ENCODE peak calls at places on chromosomes 12 and 14, in eight cellular contexts. W is breast epithelium; A is sigmoid colon; T is tibial nerve; L is upper lobe of left lung; E is IMR-90; U is CD8-positive, alpha-beta T cell; H is left lung. O is an unnamed sample.

GRCh38 chr14:47619397-47619796 is 56.0 kb downstream of the MDGA2 start:
- DNase-seq in H (no peak), T (no peak), L (no peak), W (no peak), E (no peak), U (no peak), A (no peak), O (no peak)

GRCh38 chr12:111773801-111774551 is 7.2 kb downstream of the ALDH2 start:
- DNase-seq in W (peak; percentile 66), U (no peak), A (peak; percentile 94), E (peak; percentile 97), T (peak; percentile 55), L (no peak), H (peak; percentile 88), O (no peak)

GRCh38 chr14:94113908-94114588 is 3.5 kb downstream of the IFI27 start:
- DNase-seq in L (no peak), T (no peak), W (no peak), E (peak; percentile 31), U (no peak), A (peak; percentile 9), H (no peak), O (no peak)

GRCh38 chr12:98733667-98734350 is 88.7 kb downstream of the APAF1 start:
- DNase-seq in U (no peak), E (peak; percentile 44), H (no peak), A (no peak), T (no peak), W (no peak), L (no peak), O (no peak)

GRCh38 chr12:61574339-61574738 is 685.9 kb upstream of the USP15 start:
- DNase-seq in U (no peak), W (no peak), H (no peak), A (no peak), T (no peak), L (no peak), E (no peak), O (no peak)

GRCh38 chr12:114687802-114688201 is 3.8 kb upstream of the TBX3 start:
- DNase-seq in H (no peak), T (no peak), U (no peak), W (no peak), L (no peak), A (no peak), E (no peak), O (no peak)

GRCh38 chr14:23660290-23661226 is 24.4 kb downstream of the DHRS2 start:
- DNase-seq in U (peak; percentile 19), L (no peak), T (no peak), H (no peak), E (no peak), A (no peak), W (no peak), O (no peak)

GRCh38 chr12:64652346-64652745 is 42.1 kb downstream of the RASSF3 start:
- DNase-seq in U (no peak), T (no peak), W (no peak), E (no peak), A (no peak), H (no peak), L (no peak), O (no peak)

GRCh38 chr12:69897744-69898143 is 72.7 kb downstream of the MYRFL start:
- DNase-seq in E (peak; percentile 88), L (no peak), W (no peak), H (no peak), T (no peak), A (no peak), U (no peak), O (no peak)

GRCh38 chr14:104009297-104009696 is 67.0 kb upstream of the RD3L start:
- DNase-seq in H (no peak), U (no peak), T (no peak), A (no peak), W (no peak), E (peak; percentile 12), L (no peak), O (no peak)

GRCh38 chr14:75417674-75418073 is 10.1 kb upstream of the JDP2 start:
- DNase-seq in U (no peak), H (no peak), E (peak; percentile 48), W (no peak), L (no peak), A (no peak), T (no peak), O (no peak)

GRCh38 chr14:60724080-60724618 is at the start of gene SIX4:
- DNase-seq in L (peak; percentile 90), U (no peak), W (peak; percentile 64), H (peak; percentile 78), A (peak; percentile 87), T (peak; percentile 14), E (peak; percentile 92), O (no peak)

GRCh38 chr12:12898136-12898712 is 6.9 kb downstream of the GPRC5A start:
- DNase-seq in U (no peak), T (no peak), L (no peak), A (no peak), H (no peak), E (no peak), W (no peak), O (no peak)

DNA sequence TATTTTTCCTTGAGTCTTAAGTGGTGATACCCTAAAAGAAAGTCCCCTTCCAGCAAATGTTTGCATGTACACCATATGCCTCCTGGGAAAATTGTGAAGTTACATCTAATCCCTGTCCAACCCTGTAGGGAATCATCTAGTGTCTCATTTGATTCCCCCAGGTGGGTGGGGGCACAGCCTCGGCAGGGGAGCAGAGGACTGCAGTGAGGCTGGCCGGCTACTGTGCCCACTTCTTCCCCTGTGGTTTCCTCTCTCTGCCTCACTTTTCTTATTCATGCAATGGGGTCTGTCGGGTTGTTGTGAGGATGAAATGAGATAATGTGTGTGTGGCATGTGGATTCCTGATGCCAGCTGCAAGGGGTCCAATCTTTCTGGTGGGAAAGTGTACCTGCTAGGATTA is 6.0 kb downstream of the PAPLN start:
- DNase-seq in A (no peak), U (no peak), T (no peak), E (no peak), W (no peak), H (no peak), L (no peak), O (no peak)
- H3K27ac ChIP-seq in A (peak overlapping the region; percentile 37), U (no peak overlapping the region), T (no peak overlapping the region), E (no peak overlapping the region), W (peak overlapping the region; percentile 74), H (no peak overlapping the region), L (no peak overlapping the region), O (no peak overlapping the region)

GRCh38 chr12:1496162-1496925 is 98.0 kb downstream of the FBXL14 start:
- DNase-seq in A (no peak), L (no peak), H (no peak), T (no peak), E (peak; percentile 31), W (no peak), U (no peak), O (no peak)

GRCh38 chr12:1497161-1497560 is 97.2 kb downstream of the FBXL14 start:
- DNase-seq in A (no peak), H (no peak), U (no peak), W (no peak), L (no peak), E (no peak), T (no peak), O (no peak)

GRCh38 chr12:1491983-1492697 is 102.2 kb downstream of the FBXL14 start:
- DNase-seq in L (no peak), U (no peak), W (no peak), E (no peak), A (no peak), H (no peak), T (no peak), O (no peak)

GRCh38 chr12:1494856-1495255 is 99.5 kb downstream of the FBXL14 start:
- DNase-seq in W (no peak), T (no peak), A (no peak), E (no peak), H (no peak), L (no peak), U (no peak), O (no peak)

GRCh38 chr12:1493781-1494180 is 100.6 kb downstream of the FBXL14 start:
- DNase-seq in E (no peak), U (no peak), W (no peak), H (no peak), L (no peak), T (no peak), A (no peak), O (no peak)
- H3K27ac ChIP-seq in E (no peak overlapping the region), U (no peak overlapping the region), W (no peak overlapping the region), H (no peak overlapping the region), L (no peak overlapping the region), T (no peak overlapping the region), A (no peak overlapping the region), O (no peak overlapping the region)

GRCh38 chr12:75724913-75725312 is 213.5 kb upstream of the KRR1 start:
- DNase-seq in A (peak; percentile 67), H (no peak), W (no peak), T (no peak), U (no peak), L (no peak), E (peak; percentile 92), O (no peak)

GRCh38 chr12:75728826-75729225 is 217.4 kb upstream of the KRR1 start:
- DNase-seq in L (no peak), T (no peak), H (no peak), E (no peak), A (no peak), U (no peak), W (no peak), O (no peak)

GRCh38 chr12:75727577-75727976 is 216.2 kb upstream of the KRR1 start:
- DNase-seq in E (no peak), T (no peak), U (no peak), L (no peak), W (no peak), H (no peak), A (no peak), O (no peak)

GRCh38 chr12:75722714-75723200 is 211.3 kb upstream of the KRR1 start:
- DNase-seq in L (no peak), E (peak; percentile 93), W (no peak), H (no peak), U (peak; percentile 13), T (peak; percentile 18), A (peak; percentile 88), O (peak; percentile 39)

DNA sequence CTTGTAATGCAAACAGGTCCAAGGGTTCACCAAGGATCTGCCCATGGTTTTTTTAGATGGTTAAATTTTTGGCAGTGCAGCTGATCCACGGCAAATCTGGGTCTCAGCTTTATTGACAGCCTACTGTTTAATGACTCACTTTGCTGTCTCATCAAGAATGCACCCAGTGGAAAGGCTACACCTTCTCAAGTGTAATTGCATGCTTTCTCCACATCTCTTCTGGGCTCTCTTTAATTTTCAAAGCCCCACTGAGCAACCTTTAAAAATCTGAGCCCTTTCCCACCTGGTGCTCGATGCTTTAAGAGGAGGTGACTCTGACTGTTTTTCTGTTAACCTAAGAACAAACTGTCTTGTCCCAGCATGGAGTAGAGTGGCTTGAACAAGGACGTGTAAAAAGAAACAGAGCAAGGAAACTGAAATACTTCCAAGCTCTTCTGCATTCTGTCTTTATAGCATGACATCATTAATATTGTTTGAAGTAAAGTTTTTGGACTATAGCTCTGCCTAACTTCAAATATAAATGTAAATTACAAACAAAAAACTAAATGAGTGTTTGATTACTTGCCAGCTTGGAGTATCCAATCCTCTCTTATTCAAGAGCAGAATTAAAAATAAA is 214.2 kb upstream of the KRR1 start:
- DNase-seq in E (peak; percentile 74), L (no peak), T (no peak), A (no peak), U (no peak), W (no peak), H (no peak), O (no peak)
- H3K27ac ChIP-seq in E (peak overlapping the region; percentile 93), L (no peak overlapping the region), T (peak overlapping the region; percentile 18), A (no peak overlapping the region), U (no peak overlapping the region), W (no peak overlapping the region), H (no peak overlapping the region), O (no peak overlapping the region)

GRCh38 chr14:99579903-99580570 is 24.0 kb downstream of the CCDC85C start:
- DNase-seq in H (peak; percentile 69), L (peak; percentile 79), W (no peak), E (peak; percentile 77), T (no peak), U (no peak), A (no peak), O (no peak)
- H3K27ac ChIP-seq in H (peak overlapping the region; percentile 62), L (peak overlapping the region; percentile 82), W (peak overlapping the region; percentile 92), E (peak overlapping the region; percentile 72), T (no peak overlapping the region), U (no peak overlapping the region), A (peak overlapping the region; percentile 74), O (no peak overlapping the region)